ENCODE peak calls at places on chromosomes 16 and 17, in ten cellular contexts. L is heart left ventricle, N is right lobe of liver, Y is NB4, P is K562, S is adrenal gland, U is transverse colon, V is body of pancreas, H is breast epithelium, X is tibial nerve. W is an unnamed sample.

GRCh38 chr17:12667299-12667958 is 1.7 kb downstream of the MYOCD start:
- DNase-seq in L (no peak), N (no peak), Y (peak; percentile 50), P (no peak), S (no peak), U (peak; percentile 20), V (no peak), H (no peak), X (no peak), W (no peak)

GRCh38 chr17:64491034-64491860 is 5.6 kb downstream of the POLG2 start:
- DNase-seq in L (no peak), N (no peak), Y (peak; percentile 69), P (no peak), S (no peak), U (peak; percentile 37), V (no peak), H (no peak), X (no peak), W (peak; percentile 61)

GRCh38 chr16:81261049-81261648 is 22.7 kb downstream of the BCO1 start:
- DNase-seq in L (no peak), N (no peak), Y (peak; percentile 47), P (peak; percentile 76), S (no peak), U (no peak), V (no peak), H (no peak), X (no peak), W (peak; percentile 16)

GRCh38 chr17:82859431-82860403 is 19.9 kb upstream of the ZNF750 start:
- DNase-seq in L (no peak), N (peak; percentile 57), Y (peak; percentile 71), P (peak; percentile 51), S (peak; percentile 67), U (no peak), V (no peak), H (no peak), X (no peak), W (peak; percentile 70)

GRCh38 chr17:57867126-57867525 is 17.3 kb upstream of the MRPS23 start:
- DNase-seq in L (no peak), N (no peak), Y (no peak), P (no peak), S (no peak), U (no peak), V (no peak), H (no peak), X (no peak), W (no peak)

GRCh38 chr17:65049085-65049756 is 7.3 kb downstream of the GNA13 start:
- DNase-seq in L (no peak), N (no peak), Y (no peak), P (no peak), S (no peak), U (no peak), V (no peak), H (no peak), X (no peak), W (no peak)

GRCh38 chr17:28700830-28701492 is 10.7 kb downstream of the PROCA1 start:
- DNase-seq in L (no peak), N (no peak), Y (no peak), P (peak; percentile 12), S (no peak), U (no peak), V (no peak), H (no peak), X (no peak), W (no peak)

GRCh38 chr16:19219836-19220235 is 51.8 kb downstream of the SYT17 start:
- DNase-seq in L (no peak), N (no peak), Y (no peak), P (no peak), S (no peak), U (no peak), V (no peak), H (no peak), X (no peak), W (no peak)

GRCh38 chr16:11251525-11252481 is 4.2 kb downstream of the SOCS1 start:
- DNase-seq in L (peak; percentile 54), N (no peak), Y (peak; percentile 59), P (no peak), S (no peak), U (peak; percentile 41), V (no peak), H (no peak), X (no peak), W (peak; percentile 28)

GRCh38 chr17:51164911-51165679 is 1.1 kb upstream of the NME2 start:
- DNase-seq in L (no peak), N (peak; percentile 53), Y (peak; percentile 36), P (no peak), S (peak; percentile 32), U (no peak), V (peak; percentile 33), H (no peak), X (no peak), W (no peak)

GRCh38 chr17:38872671-38873385 is 3.0 kb downstream of the LASP1 start:
- DNase-seq in L (no peak), N (peak; percentile 62), Y (no peak), P (no peak), S (no peak), U (peak; percentile 28), V (peak; percentile 72), H (no peak), X (no peak), W (peak; percentile 60)

GRCh38 chr16:50351116-50351515 is 17.7 kb downstream of the BRD7 start:
- DNase-seq in L (no peak), N (no peak), Y (no peak), P (no peak), S (no peak), U (no peak), V (no peak), H (no peak), X (no peak), W (no peak)

GRCh38 chr16:85490971-85491771 is 122.0 kb upstream of the GSE1 start:
- DNase-seq in L (no peak), N (no peak), Y (peak; percentile 43), P (peak; percentile 79), S (no peak), U (peak; percentile 65), V (peak; percentile 49), H (no peak), X (no peak), W (peak; percentile 65)

GRCh38 chr17:43832168-43832975 is 574 bp downstream of the MPP3 start:
- DNase-seq in L (peak; percentile 84), N (peak; percentile 62), Y (no peak), P (no peak), S (peak; percentile 46), U (peak; percentile 62), V (peak; percentile 61), H (no peak), X (peak; percentile 22), W (no peak)

DNA sequence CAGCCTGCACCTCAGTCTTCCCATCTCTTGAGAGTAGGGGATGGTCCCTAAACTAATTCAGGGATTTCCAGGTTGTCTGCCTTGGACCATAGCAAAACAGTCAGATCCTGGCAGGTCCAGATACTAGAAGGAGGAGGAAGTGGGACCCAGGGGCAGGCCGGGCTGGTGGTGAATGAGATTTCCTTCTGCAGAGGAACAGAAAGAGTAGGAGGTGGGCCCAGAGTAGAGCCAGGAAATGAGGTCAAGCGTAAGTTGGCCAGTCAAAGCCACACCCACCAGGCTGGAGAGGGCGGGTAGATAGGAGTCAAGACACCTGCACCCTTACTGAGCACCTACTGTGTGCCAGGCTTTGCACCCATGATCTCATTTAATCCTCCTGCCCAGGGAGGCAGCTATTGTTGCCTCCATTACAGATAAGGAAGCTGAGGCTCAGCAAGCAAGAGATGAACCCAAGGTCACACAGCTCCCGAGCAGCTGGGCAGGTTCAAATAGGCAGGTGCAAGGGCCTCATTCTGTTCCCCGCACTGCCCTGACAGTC is 2.6 kb downstream of the CDH5 start:
- DNase-seq in L (no peak), N (no peak), Y (peak; percentile 51), P (no peak), S (no peak), U (peak; percentile 18), V (no peak), H (no peak), X (no peak), W (no peak)
- TF ChIP-seq POLR2A in L (no peak), N (no peak), Y (no peak), P (no peak), S (no peak), U (no peak), V (no peak), H (no peak), X (no peak), W (no peak)

GRCh38 chr16:30397056-30397455 is 1.8 kb downstream of the ZNF48 start:
- DNase-seq in L (no peak), N (no peak), Y (no peak), P (no peak), S (no peak), U (no peak), V (no peak), H (no peak), X (no peak), W (no peak)
- TF ChIP-seq POLR2A in L (no peak), N (no peak), Y (no peak), P (no peak), S (no peak), U (no peak), V (no peak), H (no peak), X (no peak), W (no peak)

DNA sequence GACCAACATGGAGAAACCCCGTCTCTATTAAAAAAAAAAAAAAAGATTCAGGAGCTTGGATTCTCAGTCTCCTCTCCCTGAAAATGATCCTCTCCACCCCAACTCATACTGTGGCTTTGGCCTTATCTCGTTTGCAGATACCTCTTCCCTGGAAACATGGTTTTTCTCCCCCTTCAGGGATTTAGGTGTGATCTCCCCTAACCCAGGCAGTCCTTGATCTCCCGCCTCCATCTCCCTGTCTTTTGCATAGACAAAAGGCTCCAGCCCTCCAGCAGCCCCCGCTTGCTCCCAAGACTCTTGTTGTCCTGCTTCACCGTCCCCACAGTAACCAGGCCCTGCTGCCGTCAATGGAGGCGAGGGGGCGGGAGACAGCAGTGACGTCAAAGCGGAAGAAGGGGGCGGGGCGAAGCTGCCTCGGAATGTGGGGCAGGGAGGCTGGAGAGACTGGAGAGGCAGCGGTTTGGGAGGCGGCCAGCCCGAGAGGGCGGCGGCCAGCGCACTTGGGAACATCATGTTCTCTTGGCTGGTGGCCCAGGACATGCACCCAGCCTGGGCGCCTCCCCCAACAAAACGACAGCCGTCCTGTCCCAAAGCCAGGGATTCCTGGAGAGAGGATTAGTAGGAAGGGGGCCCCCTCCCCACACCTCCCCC is 1.9 kb upstream of the PER1 start:
- DNase-seq in L (peak; percentile 100), N (peak; percentile 99), Y (peak; percentile 78), P (peak; percentile 57), S (peak; percentile 100), U (peak; percentile 99), V (peak; percentile 100), H (peak; percentile 100), X (peak; percentile 100), W (peak; percentile 98)
- TF ChIP-seq POLR2A in L (peak; percentile 67), N (peak; percentile 75), Y (no peak), P (peak; percentile 43), S (peak; percentile 81), U (peak; percentile 76), V (no peak), H (peak; percentile 34), X (peak; percentile 94), W (peak; percentile 82)

DNA sequence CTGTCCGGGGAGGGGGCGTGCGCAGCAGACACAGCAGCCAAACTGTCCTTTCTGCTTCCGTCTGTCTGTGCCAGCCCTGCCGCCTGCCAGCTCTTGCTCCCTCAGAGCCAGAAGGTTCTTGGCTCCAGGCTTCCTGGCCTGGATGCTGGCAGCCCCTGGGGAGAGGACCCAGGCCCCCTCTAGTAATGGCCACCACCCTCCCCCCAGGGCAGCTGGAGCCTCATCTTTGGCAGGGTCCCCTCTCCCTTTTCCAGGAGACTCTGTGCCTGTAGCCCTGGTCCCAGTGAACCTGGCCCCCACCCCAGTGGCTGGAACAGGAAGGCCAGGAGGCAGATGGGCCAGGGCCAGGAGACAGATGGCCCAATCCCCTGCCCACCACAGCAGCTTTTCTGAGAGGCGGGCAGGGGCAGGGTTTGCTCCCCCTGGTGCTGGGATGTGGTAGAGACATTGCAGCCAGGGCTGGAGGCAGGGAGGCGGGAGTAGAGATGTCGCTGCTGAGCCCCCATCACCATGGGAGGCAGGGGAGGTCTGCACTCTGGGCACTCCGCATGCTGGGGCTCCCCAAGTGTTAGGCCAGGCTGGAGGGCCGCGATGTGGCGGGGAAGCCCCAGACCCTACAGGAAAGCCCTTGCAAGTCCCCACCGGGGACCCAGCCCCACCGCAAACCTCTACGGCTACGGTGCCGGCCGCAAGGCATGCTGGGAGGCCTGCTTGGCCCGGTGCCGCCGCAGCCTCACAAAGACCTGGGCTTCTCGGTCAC is 16.7 kb downstream of the UNC13D start:
- DNase-seq in L (peak; percentile 88), N (no peak), Y (peak; percentile 60), P (peak; percentile 58), S (no peak), U (peak; percentile 65), V (peak; percentile 68), H (peak; percentile 76), X (peak; percentile 52), W (peak; percentile 45)
- TF ChIP-seq POLR2A in L (no peak), N (no peak), Y (no peak), P (peak; percentile 1), S (no peak), U (no peak), V (no peak), H (no peak), X (no peak), W (no peak)